ENCODE peak calls at places on chromosomes 2 and 18, in five cellular contexts. Z, C, J, W and H are unnamed samples.

GRCh38 chr2:28047698-28048097 is 157.2 kb downstream of the BABAM2 start:
- DNase-seq in Z (peak), C (no peak), J (no peak), W (no peak), H (no peak)

GRCh38 chr2:72722492-72723090 is 103.2 kb downstream of the EXOC6B start:
- DNase-seq in Z (peak), C (no peak), J (no peak), W (no peak), H (no peak)

GRCh38 chr2:64259301-64259700 is 115.1 kb upstream of the PELI1 start:
- DNase-seq in Z (no peak), C (no peak), J (no peak), W (no peak), H (no peak)

GRCh38 chr2:197433770-197434438 is 924 bp downstream of the SF3B1 start:
- DNase-seq in Z (no peak), C (no peak), J (no peak), W (no peak), H (no peak)

GRCh38 chr18:59604877-59605276 is 92.3 kb downstream of the CCBE1 start:
- DNase-seq in Z (no peak), C (no peak), J (no peak), W (no peak), H (no peak)

GRCh38 chr2:122148128-122148792 is 392.8 kb downstream of the TSN start:
- DNase-seq in Z (no peak), C (no peak), J (no peak), W (no peak), H (no peak)

GRCh38 chr2:153871231-153872221 is at the start of gene GALNT13:
- DNase-seq in Z (no peak), C (peak), J (no peak), W (peak), H (no peak)

GRCh38 chr18:59646228-59646945 is 50.8 kb downstream of the CCBE1 start:
- DNase-seq in Z (no peak), C (no peak), J (no peak), W (no peak), H (no peak)

GRCh38 chr18:59229191-59229590 is 9.2 kb downstream of the GRP start:
- DNase-seq in Z (no peak), C (no peak), J (no peak), W (no peak), H (no peak)

GRCh38 chr18:49560277-49561126 is 1.4 kb upstream of the LIPG start:
- DNase-seq in Z (no peak), C (peak), J (no peak), W (peak), H (no peak)

GRCh38 chr18:52716926-52717325 is 376.9 kb downstream of the DCC start:
- DNase-seq in Z (no peak), C (peak), J (no peak), W (peak), H (no peak)

GRCh38 chr18:2627821-2628276 is 27.7 kb upstream of the SMCHD1 start:
- DNase-seq in Z (no peak), C (no peak), J (no peak), W (peak), H (no peak)

GRCh38 chr18:36456622-36457021 is 159.1 kb downstream of the FHOD3 start:
- DNase-seq in Z (no peak), C (no peak), J (no peak), W (no peak), H (no peak)

GRCh38 chr2:160921401-160921964 is 238.7 kb upstream of the TANK start:
- DNase-seq in Z (no peak), C (no peak), J (no peak), W (peak), H (no peak)

GRCh38 chr2:182047544-182047943 is 61.9 kb downstream of the PPP1R1C start:
- DNase-seq in Z (no peak), C (no peak), J (no peak), W (no peak), H (no peak)

GRCh38 chr2:116117845-116118244 is 1675.4 kb downstream of the DPP10 start:
- DNase-seq in Z (no peak), C (no peak), J (no peak), W (no peak), H (no peak)

GRCh38 chr18:5582054-5582453 is 38.3 kb upstream of the EPB41L3 start:
- DNase-seq in Z (no peak), C (no peak), J (no peak), W (peak), H (no peak)

GRCh38 chr18:48136544-48137353 is 206.3 kb upstream of the SMAD2 start:
- DNase-seq in Z (no peak), C (peak), J (no peak), W (peak), H (no peak)

GRCh38 chr2:236629961-236630872 is 60.6 kb downstream of the ACKR3 start:
- DNase-seq in Z (no peak), C (no peak), J (no peak), W (no peak), H (no peak)

GRCh38 chr2:71157124-71157802 is 26.8 kb downstream of the MPHOSPH10 start:
- DNase-seq in Z (no peak), C (peak), J (peak), W (peak), H (peak)

GRCh38 chr2:11871421-11871820 is 125.0 kb downstream of the LPIN1 start:
- DNase-seq in Z (no peak), C (no peak), J (no peak), W (no peak), H (no peak)

GRCh38 chr2:842151-842792 is 108.4 kb upstream of the SNTG2 start:
- DNase-seq in Z (no peak), C (no peak), J (no peak), W (no peak), H (no peak)

GRCh38 chr18:76821356-76821874 is 942 bp upstream of the ZNF236 start:
- DNase-seq in Z (no peak), C (no peak), J (no peak), W (no peak), H (no peak)

GRCh38 chr2:215883799-215884198 is 129.6 kb downstream of the MREG start:
- DNase-seq in Z (no peak), C (no peak), J (no peak), W (no peak), H (no peak)

GRCh38 chr2:121648611-121649401 is 456 bp downstream of the CLASP1 start:
- DNase-seq in Z (no peak), C (peak), J (peak), W (peak), H (peak)

GRCh38 chr2:111698743-111699554 is 185.0 kb downstream of the ANAPC1 start:
- DNase-seq in Z (peak), C (peak), J (peak), W (peak), H (no peak)
- TF ChIP-seq CTCF in Z (peak), C (no peak), J (no peak), W (peak), H (peak)

GRCh38 chr2:169272035-169272434 is 90.3 kb downstream of the LRP2 start:
- DNase-seq in Z (no peak), C (no peak), J (no peak), W (no peak), H (no peak)

GRCh38 chr2:169280502-169280901 is 81.8 kb downstream of the LRP2 start:
- DNase-seq in Z (no peak), C (no peak), J (no peak), W (no peak), H (no peak)

DNA sequence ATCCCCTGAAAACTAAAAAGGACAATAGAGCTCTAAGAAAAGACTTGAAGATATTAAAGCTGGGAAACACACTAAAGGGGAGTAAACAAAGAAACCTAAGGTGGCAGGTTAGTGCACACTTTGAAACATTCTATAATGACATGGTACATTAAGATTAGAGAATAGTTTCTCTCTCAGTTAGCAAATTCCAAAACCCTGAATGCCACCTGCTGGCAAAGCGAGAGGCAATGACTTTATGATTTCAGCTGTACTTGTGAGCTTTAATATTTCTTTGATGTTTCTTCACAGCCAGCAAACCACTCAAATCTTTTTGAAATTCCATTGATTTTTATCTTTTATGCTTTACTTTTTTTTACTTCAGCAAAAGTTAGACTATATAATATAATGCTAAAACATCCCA is 86.3 kb downstream of the LRP2 start:
- DNase-seq in Z (no peak), C (no peak), J (no peak), W (no peak), H (no peak)
- TF ChIP-seq CTCF in Z (no peak), C (no peak), J (no peak), W (peak), H (no peak)

DNA sequence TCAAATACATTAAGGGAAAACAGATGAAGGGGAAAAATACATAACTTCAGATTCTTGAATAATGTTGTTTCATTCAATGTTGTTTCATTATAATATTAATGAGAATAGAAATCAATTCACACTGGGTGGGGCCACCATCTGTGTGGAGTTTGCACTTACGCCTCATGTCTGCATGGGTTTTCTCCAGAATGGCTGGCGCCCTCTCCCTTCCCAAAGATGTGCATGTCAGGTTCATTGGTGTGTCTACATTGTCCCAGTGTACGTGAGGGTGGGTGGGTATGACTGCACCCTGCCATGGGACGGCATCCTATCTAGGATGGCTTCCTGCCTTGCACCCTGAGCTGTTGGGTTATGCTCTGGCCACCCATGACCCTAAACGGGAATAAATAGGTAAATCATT is 51.6 kb downstream of the COBLL1 start:
- DNase-seq in Z (no peak), C (no peak), J (no peak), W (no peak), H (no peak)
- TF ChIP-seq CTCF in Z (no peak), C (no peak), J (no peak), W (no peak), H (no peak)

GRCh38 chr2:218277921-218278320 is 7.6 kb downstream of the PNKD start:
- DNase-seq in Z (no peak), C (no peak), J (no peak), W (no peak), H (no peak)

GRCh38 chr2:218275368-218276072 is 5.2 kb downstream of the PNKD start:
- DNase-seq in Z (no peak), C (no peak), J (no peak), W (no peak), H (no peak)

GRCh38 chr2:218274586-218274985 is 4.3 kb downstream of the PNKD start:
- DNase-seq in Z (no peak), C (no peak), J (no peak), W (no peak), H (no peak)

GRCh38 chr2:218278531-218279360 is 8.4 kb downstream of the PNKD start:
- DNase-seq in Z (no peak), C (no peak), J (no peak), W (no peak), H (no peak)

GRCh38 chr2:218276986-218277755 is 6.9 kb downstream of the PNKD start:
- DNase-seq in Z (no peak), C (no peak), J (no peak), W (no peak), H (no peak)
- TF ChIP-seq CTCF in Z (peak), C (no peak), J (peak), W (no peak), H (no peak)

DNA sequence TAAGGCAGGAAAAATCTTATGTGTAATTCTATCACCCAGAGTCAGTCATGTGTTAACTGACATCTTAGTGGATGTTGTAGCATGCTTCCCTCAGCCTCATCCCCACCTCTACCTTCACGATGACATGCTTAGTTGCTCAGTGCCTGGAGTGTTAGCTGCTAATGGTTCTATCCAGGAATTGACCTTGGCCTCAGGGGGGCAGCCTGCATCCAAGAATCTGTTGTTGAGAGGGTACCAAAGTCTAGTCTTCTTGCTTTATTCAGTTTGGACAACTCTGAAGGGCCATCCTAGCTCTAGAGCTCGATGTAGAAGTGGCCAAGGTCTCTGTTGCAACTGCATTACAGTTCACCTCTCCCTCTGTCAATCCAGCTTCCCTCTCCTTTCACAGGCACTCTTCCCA is 61.2 kb downstream of the ACYP2 start:
- DNase-seq in Z (no peak), C (peak), J (no peak), W (peak), H (no peak)
- TF ChIP-seq CTCF in Z (peak), C (no peak), J (no peak), W (peak), H (peak)

GRCh38 chr18:24878289-24878688 is 417.9 kb downstream of the HRH4 start:
- DNase-seq in Z (no peak), C (no peak), J (no peak), W (peak), H (peak)
- TF ChIP-seq CTCF in Z (peak), C (no peak), J (peak), W (peak), H (no peak)